ENCODE peak calls at places on chromosomes 3 and 15, in ten cellular contexts. U, O, C, M, F, P, V, Y, D and L are unnamed samples.

GRCh38 chr3:60708191-60708975 is 542.9 kb downstream of the FHIT start:
- DNase-seq in Y (no peak), V (no peak), P (no peak), D (no peak), O (peak), C (no peak), U (no peak), M (no peak), F (no peak), L (peak)

GRCh38 chr3:168467085-168467714 is 371.5 kb upstream of the GOLIM4 start:
- DNase-seq in F (peak), M (no peak), D (peak), Y (no peak), P (no peak), O (peak), U (peak), C (no peak), V (peak), L (peak)

GRCh38 chr3:181921220-181921619 is 209.5 kb downstream of the SOX2 start:
- DNase-seq in F (no peak), P (no peak), Y (no peak), V (no peak), U (no peak), M (no peak), D (no peak), C (no peak), O (no peak), L (no peak)

GRCh38 chr3:51591231-51591630 is 52.7 kb downstream of the RAD54L2 start:
- DNase-seq in O (no peak), M (no peak), P (no peak), D (no peak), C (no peak), Y (no peak), U (no peak), F (no peak), V (no peak), L (no peak)

GRCh38 chr15:46701347-46701746 is 1016.0 kb upstream of the SEMA6D start:
- DNase-seq in V (no peak), U (no peak), Y (no peak), C (no peak), P (no peak), O (no peak), F (no peak), D (no peak), M (no peak), L (no peak)

GRCh38 chr3:56251343-56251945 is 216.8 kb downstream of the ERC2 start:
- DNase-seq in Y (peak), P (no peak), M (no peak), F (peak), V (peak), C (peak), O (peak), U (no peak), D (peak), L (peak)

GRCh38 chr15:66803182-66803729 is 101.2 kb downstream of the SMAD6 start:
- DNase-seq in V (peak), F (peak), D (peak), Y (peak), M (peak), P (peak), U (no peak), O (peak), C (peak), L (peak)

GRCh38 chr15:40468850-40469249 is 1.9 kb upstream of the CHST14 start:
- DNase-seq in C (no peak), P (peak), F (no peak), Y (no peak), U (no peak), D (no peak), M (no peak), O (no peak), V (no peak), L (no peak)

GRCh38 chr3:57127849-57128566 is 37.1 kb downstream of the IL17RD start:
- DNase-seq in Y (peak), U (no peak), P (no peak), F (no peak), C (no peak), M (no peak), O (peak), V (peak), D (peak), L (peak)

GRCh38 chr3:187684880-187685279 is 14.7 kb upstream of the SST start:
- DNase-seq in O (peak), M (no peak), D (no peak), U (no peak), V (no peak), C (no peak), Y (no peak), P (no peak), F (no peak), L (peak)

GRCh38 chr3:25678581-25678980 is 13.9 kb upstream of the TOP2B start:
- DNase-seq in U (no peak), M (no peak), C (no peak), D (no peak), F (no peak), V (no peak), P (no peak), Y (no peak), O (no peak), L (no peak)

GRCh38 chr3:117706037-117706436 is 996.5 kb downstream of the TUSC7 start:
- DNase-seq in F (no peak), U (no peak), O (peak), P (no peak), Y (no peak), D (no peak), M (no peak), V (peak), C (no peak), L (peak)

GRCh38 chr3:125042725-125043406 is 12.9 kb downstream of the HEG1 start:
- DNase-seq in O (peak), V (no peak), U (no peak), D (peak), P (no peak), Y (no peak), M (no peak), C (peak), F (peak), L (peak)

GRCh38 chr3:50627407-50628051 is 10.6 kb downstream of the MAPKAPK3 start:
- DNase-seq in O (peak), Y (peak), P (peak), D (no peak), M (no peak), C (peak), U (no peak), F (peak), V (no peak), L (peak)

GRCh38 chr3:133437391-133438093 is 37.7 kb downstream of the BFSP2 start:
- DNase-seq in P (no peak), Y (no peak), F (no peak), V (no peak), D (no peak), U (no peak), C (no peak), O (peak), M (no peak), L (peak)
- TF ChIP-seq CTCF in P (no peak), Y (peak), F (no peak), V (peak), D (no peak), U (no peak), C (no peak), O (no peak), M (no peak), L (peak)

GRCh38 chr15:76626611-76627010 is 278.5 kb downstream of the SCAPER start:
- DNase-seq in P (no peak), U (no peak), O (no peak), M (no peak), Y (no peak), C (no peak), D (no peak), F (no peak), V (no peak), L (no peak)

DNA sequence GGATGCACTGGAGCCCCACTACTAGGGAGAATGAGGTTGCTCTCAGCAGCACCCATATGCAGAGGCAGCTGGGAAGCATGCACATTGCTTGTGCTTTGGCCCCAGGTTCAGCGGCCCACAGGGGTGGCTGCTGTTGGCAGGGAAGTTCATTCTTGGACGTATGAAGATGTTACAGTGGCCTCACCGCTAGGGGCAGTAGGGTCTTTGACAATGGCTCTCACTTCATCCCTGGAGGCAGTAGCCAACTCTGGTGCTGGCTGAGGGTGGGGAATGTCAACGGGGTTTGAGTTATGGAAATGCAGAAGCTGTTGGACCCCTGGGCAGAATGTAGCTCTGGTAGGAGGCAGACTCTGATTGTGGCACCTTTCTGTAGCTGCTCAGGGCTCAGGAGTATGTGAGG is 279.9 kb downstream of the SCAPER start:
- DNase-seq in P (no peak), U (no peak), M (no peak), Y (no peak), D (no peak), F (no peak), C (no peak), V (no peak), O (no peak), L (no peak)
- H3K4me3 ChIP-seq in P (no peak), U (no peak), M (no peak), Y (no peak), D (no peak), F (no peak), C (no peak), V (no peak), O (no peak), L (no peak)

GRCh38 chr15:99105516-99106341 is 849 bp downstream of the SYNM start:
- DNase-seq in M (peak), Y (peak), O (peak), D (peak), V (no peak), P (no peak), U (peak), F (peak), C (peak), L (peak)
- TF ChIP-seq CTCF in M (no peak), Y (peak), O (no peak), D (no peak), V (no peak), P (no peak), U (no peak), F (no peak), C (no peak), L (no peak)

GRCh38 chr15:82571722-82572222 is 31.5 kb upstream of the RPS17 start:
- DNase-seq in F (peak), Y (peak), C (peak), O (peak), M (peak), V (peak), D (peak), U (no peak), P (peak), L (peak)
- H3K4me3 ChIP-seq in F (peak), Y (peak), C (no peak), O (peak), M (peak), V (peak), D (peak), U (no peak), P (peak), L (peak)

GRCh38 chr3:159881208-159881607 is 107.4 kb upstream of the IL12A start:
- DNase-seq in O (no peak), V (no peak), D (no peak), F (no peak), U (no peak), C (no peak), P (no peak), M (no peak), Y (no peak), L (no peak)

GRCh38 chr3:159881828-159882309 is 106.8 kb upstream of the IL12A start:
- DNase-seq in F (peak), O (no peak), D (no peak), M (no peak), C (no peak), Y (peak), P (no peak), V (no peak), U (no peak), L (no peak)

GRCh38 chr3:159884661-159885402 is 103.8 kb upstream of the IL12A start:
- DNase-seq in V (no peak), U (no peak), M (no peak), C (no peak), O (peak), Y (no peak), P (no peak), F (no peak), D (no peak), L (peak)

GRCh38 chr3:159882367-159882766 is 106.3 kb upstream of the IL12A start:
- DNase-seq in O (no peak), M (no peak), Y (no peak), U (no peak), F (no peak), C (no peak), V (no peak), P (no peak), D (no peak), L (no peak)

DNA sequence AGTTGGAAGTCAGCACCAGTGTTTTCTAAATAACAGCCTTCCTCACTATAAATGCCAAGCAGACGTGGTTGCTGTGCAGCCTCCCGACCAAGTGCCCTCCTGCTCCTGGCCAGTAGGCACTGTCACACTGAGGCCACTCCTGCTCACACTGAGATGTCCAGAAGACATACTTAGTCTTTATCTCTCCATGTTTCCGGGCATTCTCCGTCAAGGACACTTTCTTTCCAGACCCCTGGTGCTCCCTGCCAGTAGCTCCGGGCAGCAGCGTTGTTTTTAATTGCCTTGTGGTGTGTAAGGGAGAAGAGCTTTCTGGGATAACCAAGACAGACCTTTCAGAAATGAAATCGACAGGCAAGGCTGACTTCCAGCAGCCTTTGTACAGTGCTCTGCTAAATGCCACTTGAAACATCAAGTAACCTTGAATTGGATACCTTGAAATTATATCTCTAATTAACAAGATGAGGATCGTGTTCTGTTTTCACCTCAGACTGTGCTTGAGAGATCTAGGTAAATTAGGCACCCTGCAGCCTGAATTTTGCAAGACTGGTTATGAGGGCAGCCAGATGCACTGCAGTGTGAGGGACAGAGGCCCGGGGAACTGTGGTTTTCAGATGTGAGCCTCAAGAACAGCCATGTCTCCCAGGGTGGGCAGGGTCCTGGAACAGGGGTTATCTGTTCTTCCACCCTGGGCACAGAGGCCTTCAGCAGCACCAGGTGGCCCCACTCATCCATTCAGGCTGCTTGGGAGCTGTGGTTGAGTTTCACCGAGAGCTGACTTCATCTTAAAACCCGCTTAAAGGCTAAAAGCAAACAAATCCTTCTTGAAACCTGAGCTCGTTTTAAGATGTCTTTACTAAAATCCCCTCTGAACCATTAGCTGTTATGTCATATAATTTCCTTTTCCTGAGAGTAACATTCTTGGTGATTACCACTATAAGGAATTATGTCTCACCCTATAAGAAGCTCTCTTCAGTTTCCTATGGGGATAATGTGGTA is 105.6 kb upstream of the IL12A start:
- DNase-seq in C (peak), V (peak), M (no peak), O (peak), Y (peak), P (no peak), D (peak), U (no peak), F (no peak), L (peak)
- TF ChIP-seq CTCF in C (no peak), V (no peak), M (no peak), O (no peak), Y (peak), P (no peak), D (no peak), U (no peak), F (no peak), L (no peak)

GRCh38 chr3:189632238-189632637 is 1.0 kb downstream of the TP63 start:
- DNase-seq in Y (no peak), U (no peak), V (no peak), C (no peak), F (no peak), D (no peak), P (no peak), M (no peak), O (no peak), L (no peak)
- H3K4me3 ChIP-seq in Y (no peak), U (peak), V (no peak), C (no peak), F (no peak), D (no peak), P (no peak), M (no peak), O (no peak), L (no peak)

DNA sequence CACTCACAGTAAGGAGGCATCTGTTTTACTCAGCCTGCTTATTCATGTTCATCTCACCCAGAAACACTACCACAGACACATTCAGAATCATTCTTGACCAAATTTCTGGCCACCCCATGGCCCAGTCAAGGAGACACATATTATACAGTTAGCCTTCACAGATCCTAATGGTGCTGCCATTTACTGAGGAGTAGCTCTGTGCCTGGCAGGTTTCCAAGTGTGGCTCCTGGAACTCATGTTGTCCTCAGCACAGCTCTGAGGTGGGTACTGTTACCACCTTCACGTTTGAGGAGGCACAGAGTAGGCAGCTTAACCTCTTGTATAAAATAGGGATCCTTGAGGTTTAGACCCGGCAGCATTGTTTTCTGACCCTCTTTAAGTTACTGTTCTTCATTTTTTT is 3.8 kb downstream of the TRAK1 start:
- DNase-seq in U (no peak), C (no peak), D (no peak), F (no peak), M (peak), Y (peak), V (no peak), O (no peak), P (no peak), L (no peak)
- TF ChIP-seq CTCF in U (no peak), C (no peak), D (no peak), F (no peak), M (no peak), Y (no peak), V (no peak), O (no peak), P (no peak), L (no peak)

DNA sequence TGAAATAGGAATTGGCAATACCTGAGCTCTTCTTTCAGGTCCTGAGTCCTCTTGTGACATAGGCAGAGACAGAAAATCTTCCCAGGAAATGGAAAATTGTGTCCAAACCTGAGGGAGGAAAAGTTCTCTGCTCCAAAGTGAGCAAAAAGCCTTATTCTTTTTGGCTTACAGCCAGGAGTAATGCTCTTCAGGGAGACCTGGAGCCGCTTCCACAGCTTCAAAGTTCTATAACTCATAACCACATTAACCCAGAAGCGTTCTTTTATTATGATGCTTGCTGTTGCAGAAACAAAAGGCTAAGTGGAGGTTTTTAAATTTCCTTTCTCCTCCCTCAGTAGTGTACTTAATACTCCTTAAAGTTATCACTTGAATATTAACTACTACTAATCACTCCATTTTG is 621 bp downstream of the IGSF10 start:
- DNase-seq in C (no peak), V (no peak), D (no peak), Y (no peak), P (no peak), O (peak), M (no peak), U (no peak), F (no peak), L (peak)
- H3K4me3 ChIP-seq in C (no peak), V (no peak), D (peak), Y (peak), P (peak), O (no peak), M (peak), U (no peak), F (peak), L (peak)

GRCh38 chr3:172140499-172141391 is 101.4 kb downstream of the FNDC3B start:
- DNase-seq in V (no peak), Y (no peak), P (no peak), M (no peak), O (peak), U (no peak), D (no peak), F (peak), C (no peak), L (peak)
- TF ChIP-seq CTCF in V (no peak), Y (no peak), P (no peak), M (no peak), O (no peak), U (no peak), D (no peak), F (no peak), C (no peak), L (no peak)